ENCODE peak calls at places on chromosomes 2 and 18, in five cellular contexts. One of them, this sample, is unnamed.
A peak's percentile ranks its signal among the peaks of the same experiment; 100 is the strongest.

GRCh38 chr2:172643142-172643541 is 87.3 kb downstream of the PDK1 start:
- ATAC-seq in K562: peak; percentile 58
- ATAC-seq in HepG2: peak; percentile 57
- ATAC-seq in GM12878: no peak
- ATAC-seq in upper lobe of left lung: no peak
- ATAC-seq in this sample: no peak

GRCh38 chr18:12023375-12023774 is 42.1 kb downstream of the IMPA2 start:
- ATAC-seq in K562: no peak
- ATAC-seq in HepG2: no peak
- ATAC-seq in GM12878: no peak
- ATAC-seq in upper lobe of left lung: no peak
- ATAC-seq in this sample: no peak

GRCh38 chr2:9445089-9445488 is 21.6 kb downstream of the CPSF3 start:
- ATAC-seq in K562: no peak
- ATAC-seq in HepG2: no peak
- ATAC-seq in GM12878: peak; percentile 54
- ATAC-seq in upper lobe of left lung: no peak
- ATAC-seq in this sample: no peak

GRCh38 chr2:203689424-203690109 is 16.9 kb upstream of the CD28 start:
- ATAC-seq in K562: no peak
- ATAC-seq in HepG2: peak; percentile 43
- ATAC-seq in GM12878: peak; percentile 85
- ATAC-seq in upper lobe of left lung: no peak
- ATAC-seq in this sample: no peak

GRCh38 chr18:42292654-42293053 is 337.6 kb downstream of the PIK3C3 start:
- ATAC-seq in K562: no peak
- ATAC-seq in HepG2: no peak
- ATAC-seq in GM12878: no peak
- ATAC-seq in upper lobe of left lung: no peak
- ATAC-seq in this sample: no peak

GRCh38 chr2:148391324-148391723 is 253.2 kb upstream of the EPC2 start:
- ATAC-seq in K562: no peak
- ATAC-seq in HepG2: no peak
- ATAC-seq in GM12878: no peak
- ATAC-seq in upper lobe of left lung: no peak
- ATAC-seq in this sample: no peak

GRCh38 chr2:15766911-15767597 is 173.3 kb upstream of the MYCN start:
- ATAC-seq in K562: no peak
- ATAC-seq in HepG2: peak; percentile 7
- ATAC-seq in GM12878: no peak
- ATAC-seq in upper lobe of left lung: no peak
- ATAC-seq in this sample: no peak

GRCh38 chr2:166572958-166573357 is 78.9 kb upstream of the SCN7A start:
- ATAC-seq in K562: no peak
- ATAC-seq in HepG2: no peak
- ATAC-seq in GM12878: no peak
- ATAC-seq in upper lobe of left lung: no peak
- ATAC-seq in this sample: no peak

GRCh38 chr18:13524054-13524453 is 202.3 kb downstream of the FAM210A start:
- ATAC-seq in K562: no peak
- ATAC-seq in HepG2: no peak
- ATAC-seq in GM12878: no peak
- ATAC-seq in upper lobe of left lung: no peak
- ATAC-seq in this sample: no peak

GRCh38 chr18:54260376-54261072 is 8.8 kb upstream of the POLI start:
- ATAC-seq in K562: peak; percentile 45
- ATAC-seq in HepG2: peak; percentile 62
- ATAC-seq in GM12878: peak; percentile 48
- ATAC-seq in upper lobe of left lung: peak; percentile 73
- ATAC-seq in this sample: no peak

GRCh38 chr18:59923539-59924196 is 23.9 kb downstream of the PMAIP1 start:
- ATAC-seq in K562: no peak
- ATAC-seq in HepG2: no peak
- ATAC-seq in GM12878: peak; percentile 46
- ATAC-seq in upper lobe of left lung: no peak
- ATAC-seq in this sample: no peak

GRCh38 chr2:23208339-23208738 is 176.6 kb upstream of the KLHL29 start:
- ATAC-seq in K562: no peak
- ATAC-seq in HepG2: peak; percentile 81
- ATAC-seq in GM12878: no peak
- ATAC-seq in upper lobe of left lung: peak; percentile 7
- ATAC-seq in this sample: no peak

GRCh38 chr2:71000780-71001591 is 6.3 kb upstream of the TEX261 start:
- ATAC-seq in K562: peak; percentile 95
- ATAC-seq in HepG2: peak; percentile 78
- ATAC-seq in GM12878: peak; percentile 98
- ATAC-seq in upper lobe of left lung: peak; percentile 80
- ATAC-seq in this sample: peak; percentile 75

GRCh38 chr2:14189929-14190328 is 442.6 kb upstream of the LRATD1 start:
- ATAC-seq in K562: no peak
- ATAC-seq in HepG2: no peak
- ATAC-seq in GM12878: no peak
- ATAC-seq in upper lobe of left lung: no peak
- ATAC-seq in this sample: no peak

GRCh38 chr18:4751523-4751922 is 296.4 kb upstream of the DLGAP1 start:
- ATAC-seq in K562: no peak
- ATAC-seq in HepG2: no peak
- ATAC-seq in GM12878: no peak
- ATAC-seq in upper lobe of left lung: no peak
- ATAC-seq in this sample: no peak

GRCh38 chr2:100834221-100834620 is 14.3 kb downstream of the NPAS2 start:
- ATAC-seq in K562: no peak
- ATAC-seq in HepG2: no peak
- ATAC-seq in GM12878: no peak
- ATAC-seq in upper lobe of left lung: no peak
- ATAC-seq in this sample: no peak

GRCh38 chr2:20018576-20019152 is 6.2 kb upstream of the MATN3 start:
- ATAC-seq in K562: no peak
- ATAC-seq in HepG2: no peak
- ATAC-seq in GM12878: no peak
- ATAC-seq in upper lobe of left lung: no peak
- ATAC-seq in this sample: no peak

GRCh38 chr18:31863103-31863502 is 79.8 kb downstream of the TRAPPC8 start:
- ATAC-seq in K562: no peak
- ATAC-seq in HepG2: no peak
- ATAC-seq in GM12878: no peak
- ATAC-seq in upper lobe of left lung: no peak
- ATAC-seq in this sample: no peak

GRCh38 chr2:5777089-5777488 is 84.9 kb downstream of the SOX11 start:
- ATAC-seq in K562: no peak
- ATAC-seq in HepG2: no peak
- ATAC-seq in GM12878: no peak
- ATAC-seq in upper lobe of left lung: peak; percentile 76
- ATAC-seq in this sample: no peak

GRCh38 chr2:5782103-5782502 is 89.9 kb downstream of the SOX11 start:
- ATAC-seq in K562: no peak
- ATAC-seq in HepG2: no peak
- ATAC-seq in GM12878: no peak
- ATAC-seq in upper lobe of left lung: no peak
- ATAC-seq in this sample: no peak

DNA sequence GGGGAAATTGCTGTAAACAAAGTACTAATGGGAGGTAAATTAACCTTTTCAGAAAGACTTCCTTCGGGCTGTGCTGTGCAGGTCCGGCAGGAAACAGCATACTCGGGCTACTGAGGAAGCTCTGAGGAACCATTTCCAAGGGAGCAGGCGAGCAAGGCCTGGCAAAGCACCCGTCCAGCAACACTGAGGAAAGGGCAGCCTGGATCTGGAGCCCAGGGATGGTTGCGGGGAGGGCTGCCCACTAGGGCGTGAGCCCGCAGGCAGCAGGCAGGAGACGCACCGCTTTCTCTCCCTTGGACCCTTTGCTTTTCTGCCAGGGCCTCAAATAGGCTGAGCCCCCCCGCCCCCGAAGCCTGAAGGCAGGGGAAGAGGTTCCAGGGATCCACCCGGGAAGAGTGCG is 89.5 kb downstream of the SOX11 start:
- ATAC-seq in K562: no peak
- ATAC-seq in HepG2: no peak
- ATAC-seq in GM12878: no peak
- ATAC-seq in upper lobe of left lung: no peak
- ATAC-seq in this sample: no peak
- TF ChIP-seq POLR2AphosphoS5 in K562: no peak
- TF ChIP-seq POLR2AphosphoS5 in HepG2: no peak
- TF ChIP-seq POLR2AphosphoS5 in GM12878: no peak
- TF ChIP-seq POLR2AphosphoS5 in upper lobe of left lung: no peak
- TF ChIP-seq POLR2AphosphoS5 in this sample: no peak

DNA sequence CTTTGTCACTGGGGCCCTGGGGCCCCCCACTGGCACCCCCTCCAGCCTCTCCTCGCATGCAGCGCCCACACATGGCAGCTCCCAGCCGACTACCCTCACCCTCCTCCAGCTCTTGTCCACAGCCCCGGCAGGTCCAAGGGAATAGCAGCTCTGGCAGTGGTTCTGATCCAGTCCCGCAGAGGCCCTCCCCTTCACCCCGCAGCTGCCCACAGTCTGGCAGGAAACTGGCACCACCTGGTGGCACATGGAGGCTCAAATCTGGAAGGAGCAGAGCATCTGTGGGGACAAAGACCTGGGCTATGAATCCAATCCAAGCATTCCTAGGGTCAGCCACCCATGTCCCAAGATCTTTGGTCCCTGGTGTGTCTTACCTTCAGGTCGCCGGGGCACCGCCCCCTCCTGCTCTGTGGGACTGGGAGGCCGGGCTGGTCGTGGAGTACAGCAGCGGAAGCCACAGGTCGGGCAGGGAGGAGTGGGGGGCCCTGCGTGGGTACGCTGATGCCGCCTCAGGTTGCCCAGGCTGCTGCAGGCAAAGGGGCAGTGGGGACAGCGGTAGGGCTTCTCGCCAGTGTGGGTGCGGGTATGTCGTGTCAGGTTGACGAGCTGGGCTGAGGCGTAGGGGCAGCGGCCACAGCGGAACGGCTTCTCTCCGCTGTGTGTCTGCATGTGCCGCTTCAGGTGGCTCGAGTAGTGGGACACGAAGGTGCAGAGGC is 2.3 kb downstream of the ZNF513 start:
- ATAC-seq in K562: no peak
- ATAC-seq in HepG2: peak; percentile 3
- ATAC-seq in GM12878: no peak
- ATAC-seq in upper lobe of left lung: no peak
- ATAC-seq in this sample: no peak
- H3K27ac ChIP-seq in K562: no peak overlapping the region
- H3K27ac ChIP-seq in HepG2: peak overlapping the region; percentile 85
- H3K27ac ChIP-seq in GM12878: no peak overlapping the region
- H3K27ac ChIP-seq in upper lobe of left lung: no peak overlapping the region
- H3K27ac ChIP-seq in this sample: peak overlapping the region; percentile 31

GRCh38 chr2:43488737-43489136 is 107.1 kb downstream of the THADA start:
- ATAC-seq in K562: no peak
- ATAC-seq in HepG2: no peak
- ATAC-seq in GM12878: no peak
- ATAC-seq in upper lobe of left lung: no peak
- ATAC-seq in this sample: no peak
- TF ChIP-seq EP300 in K562: no peak
- TF ChIP-seq EP300 in HepG2: no peak
- TF ChIP-seq EP300 in GM12878: no peak
- TF ChIP-seq EP300 in upper lobe of left lung: no peak
- TF ChIP-seq EP300 in this sample: no peak

GRCh38 chr2:102893870-102894269 is 132.0 kb downstream of the TMEM182 start:
- ATAC-seq in K562: no peak
- ATAC-seq in HepG2: no peak
- ATAC-seq in GM12878: no peak
- ATAC-seq in upper lobe of left lung: no peak
- ATAC-seq in this sample: no peak

GRCh38 chr2:102891261-102891660 is 129.4 kb downstream of the TMEM182 start:
- ATAC-seq in K562: no peak
- ATAC-seq in HepG2: no peak
- ATAC-seq in GM12878: no peak
- ATAC-seq in upper lobe of left lung: no peak
- ATAC-seq in this sample: no peak

GRCh38 chr2:102892693-102893290 is 131.0 kb downstream of the TMEM182 start:
- ATAC-seq in K562: no peak
- ATAC-seq in HepG2: no peak
- ATAC-seq in GM12878: no peak
- ATAC-seq in upper lobe of left lung: no peak
- ATAC-seq in this sample: no peak

DNA sequence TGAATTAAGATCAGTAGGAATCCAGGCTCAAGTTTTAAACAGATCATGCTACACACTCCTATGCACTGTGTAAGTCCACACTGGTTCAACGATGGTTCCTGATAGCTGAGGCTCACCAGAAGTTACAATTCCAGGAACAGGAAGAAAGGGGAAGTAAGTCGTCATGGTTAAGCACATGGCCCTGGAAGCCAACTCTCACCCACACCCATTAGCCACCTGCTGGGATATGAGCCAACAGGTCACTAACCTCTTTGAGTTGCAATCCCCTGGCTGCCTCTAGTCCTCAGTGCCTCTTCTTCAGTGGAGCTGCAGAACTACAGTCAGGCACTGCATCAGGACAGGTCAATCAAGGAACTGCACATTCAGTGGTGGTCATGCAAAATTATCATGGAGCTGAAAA is 133.6 kb downstream of the TMEM182 start:
- ATAC-seq in K562: peak; percentile 86
- ATAC-seq in HepG2: peak; percentile 58
- ATAC-seq in GM12878: no peak
- ATAC-seq in upper lobe of left lung: peak; percentile 43
- ATAC-seq in this sample: no peak
- TF ChIP-seq POLR2AphosphoS5 in K562: no peak
- TF ChIP-seq POLR2AphosphoS5 in HepG2: no peak
- TF ChIP-seq POLR2AphosphoS5 in GM12878: no peak
- TF ChIP-seq POLR2AphosphoS5 in upper lobe of left lung: no peak
- TF ChIP-seq POLR2AphosphoS5 in this sample: no peak

GRCh38 chr2:127407091-127407490 is 11.1 kb upstream of the PROC start:
- ATAC-seq in K562: no peak
- ATAC-seq in HepG2: no peak
- ATAC-seq in GM12878: no peak
- ATAC-seq in upper lobe of left lung: no peak
- ATAC-seq in this sample: no peak

GRCh38 chr2:127408004-127408806 is 10.0 kb upstream of the PROC start:
- ATAC-seq in K562: peak; percentile 94
- ATAC-seq in HepG2: peak; percentile 93
- ATAC-seq in GM12878: peak; percentile 90
- ATAC-seq in upper lobe of left lung: peak; percentile 90
- ATAC-seq in this sample: peak; percentile 96

GRCh38 chr2:127408807-127409099 is 9.5 kb upstream of the PROC start:
- ATAC-seq in K562: no peak
- ATAC-seq in HepG2: no peak
- ATAC-seq in GM12878: no peak
- ATAC-seq in upper lobe of left lung: no peak
- ATAC-seq in this sample: no peak

GRCh38 chr2:127406454-127406853 is 11.8 kb upstream of the PROC start:
- ATAC-seq in K562: no peak
- ATAC-seq in HepG2: no peak
- ATAC-seq in GM12878: no peak
- ATAC-seq in upper lobe of left lung: no peak
- ATAC-seq in this sample: no peak

GRCh38 chr2:127407661-127408003 is 10.6 kb upstream of the PROC start:
- ATAC-seq in K562: peak; percentile 71
- ATAC-seq in HepG2: peak; percentile 34
- ATAC-seq in GM12878: peak; percentile 51
- ATAC-seq in upper lobe of left lung: peak; percentile 62
- ATAC-seq in this sample: peak; percentile 28
- H3K27ac ChIP-seq in K562: peak overlapping the region; percentile 32
- H3K27ac ChIP-seq in HepG2: peak overlapping the region; percentile 59
- H3K27ac ChIP-seq in GM12878: no peak overlapping the region
- H3K27ac ChIP-seq in upper lobe of left lung: peak overlapping the region; percentile 71
- H3K27ac ChIP-seq in this sample: peak overlapping the region; percentile 93

DNA sequence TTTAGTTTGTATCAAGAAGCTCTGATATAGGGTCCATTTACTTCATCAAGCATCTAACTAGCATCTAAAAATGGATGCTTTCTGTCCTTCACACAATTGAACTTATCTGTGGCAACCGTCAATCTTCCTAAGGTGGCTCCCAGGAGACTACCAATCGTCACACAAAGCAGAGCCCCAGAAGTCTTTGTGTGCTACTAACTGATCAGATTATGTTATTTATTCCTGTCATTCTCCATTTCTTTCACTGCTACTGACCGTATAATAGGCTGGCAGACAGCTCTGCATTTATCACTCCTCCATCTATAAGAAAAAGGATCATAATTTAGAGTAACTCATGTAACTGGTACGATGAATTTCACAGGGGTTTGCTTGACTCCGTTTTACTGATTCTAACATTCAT is 585.0 kb upstream of the NXPH2 start:
- ATAC-seq in K562: no peak
- ATAC-seq in HepG2: no peak
- ATAC-seq in GM12878: no peak
- ATAC-seq in upper lobe of left lung: no peak
- ATAC-seq in this sample: no peak
- TF ChIP-seq EP300 in K562: no peak
- TF ChIP-seq EP300 in HepG2: no peak
- TF ChIP-seq EP300 in GM12878: no peak
- TF ChIP-seq EP300 in upper lobe of left lung: no peak
- TF ChIP-seq EP300 in this sample: no peak